ENCODE peak calls at places on chromosomes 5 and 9, in eight cellular contexts. E is non-pigmented ciliary epithelial cell; J is stimulated activated CD4-positive, alpha-beta T cell treated with anti-CD3 and anti-CD28 coated beads, Interleukin-15, amount 100 ng/mL, for 24 hours; Z is NCI-H345; H is hepatic stellate cell; C is H1; F is Calu3; U is mucosa of descending colon. V is an unnamed sample.
A peak's percentile ranks its signal among the peaks of the same experiment; 100 is the strongest.

GRCh38 chr5:167786871-167787568 is 504.4 kb upstream of the WWC1 start:
- DNase-seq in E (no peak), J (no peak), Z (no peak), H (no peak), C (no peak), F (no peak), U (no peak), V (no peak)

GRCh38 chr9:20562051-20562450 is 60.2 kb downstream of the MLLT3 start:
- DNase-seq in E (no peak), J (no peak), Z (no peak), H (no peak), C (no peak), F (no peak), U (no peak), V (no peak)

GRCh38 chr9:136016882-136017812 is 56.0 kb upstream of the UBAC1 start:
- DNase-seq in E (no peak), J (no peak), Z (peak; percentile 6), H (no peak), C (peak; percentile 44), F (no peak), U (no peak), V (no peak)

GRCh38 chr9:135951889-135952663 is 9.1 kb downstream of the UBAC1 start:
- DNase-seq in E (peak; percentile 49), J (no peak), Z (peak; percentile 74), H (no peak), C (no peak), F (no peak), U (no peak), V (no peak)

GRCh38 chr5:59042683-59043082 is 459.8 kb downstream of the RAB3C start:
- DNase-seq in E (no peak), J (peak; percentile 26), Z (no peak), H (no peak), C (no peak), F (no peak), U (no peak), V (no peak)

GRCh38 chr5:170554566-170555267 is 50.9 kb downstream of the KCNIP1 start:
- DNase-seq in E (no peak), J (no peak), Z (no peak), H (no peak), C (no peak), F (no peak), U (peak; percentile 22), V (no peak)

GRCh38 chr5:344668-345067 is 23.2 kb downstream of the AHRR start:
- DNase-seq in E (no peak), J (no peak), Z (no peak), H (no peak), C (no peak), F (no peak), U (no peak), V (no peak)

GRCh38 chr9:125332527-125332926 is 70.9 kb downstream of the GAPVD1 start:
- DNase-seq in E (no peak), J (peak; percentile 57), Z (no peak), H (no peak), C (no peak), F (no peak), U (no peak), V (no peak)

GRCh38 chr9:77997611-77998349 is 33.8 kb downstream of the GNAQ start:
- DNase-seq in E (no peak), J (no peak), Z (no peak), H (no peak), C (no peak), F (no peak), U (no peak), V (no peak)

GRCh38 chr5:137315534-137316345 is 183.4 kb downstream of the SPOCK1 start:
- DNase-seq in E (no peak), J (no peak), Z (no peak), H (no peak), C (no peak), F (no peak), U (no peak), V (no peak)

GRCh38 chr9:127945338-127945737 is 7.7 kb upstream of the DPM2 start:
- DNase-seq in E (no peak), J (no peak), Z (no peak), H (no peak), C (no peak), F (no peak), U (no peak), V (no peak)

GRCh38 chr5:151037561-151038291 is 17.3 kb downstream of the GPX3 start:
- DNase-seq in E (no peak), J (no peak), Z (no peak), H (peak; percentile 87), C (no peak), F (no peak), U (peak; percentile 26), V (no peak)

GRCh38 chr9:116112236-116112635 is 41.4 kb upstream of the PAPPA start:
- DNase-seq in E (no peak), J (no peak), Z (no peak), H (no peak), C (no peak), F (no peak), U (no peak), V (no peak)

GRCh38 chr9:89592963-89593775 is 11.6 kb upstream of the GADD45G start:
- DNase-seq in E (no peak), J (no peak), Z (no peak), H (peak; percentile 31), C (peak; percentile 73), F (peak; percentile 34), U (no peak), V (no peak)

GRCh38 chr5:148932355-148932935 is 106.0 kb downstream of the ADRB2 start:
- DNase-seq in E (no peak), J (no peak), Z (no peak), H (no peak), C (peak; percentile 2), F (no peak), U (peak; percentile 20), V (no peak)

GRCh38 chr5:172005708-172006377 is 595 bp downstream of the FBXW11 start:
- DNase-seq in E (no peak), J (peak; percentile 41), Z (peak; percentile 16), H (peak; percentile 26), C (peak; percentile 65), F (peak; percentile 44), U (peak; percentile 53), V (no peak)

GRCh38 chr5:3309538-3309937 is 286.1 kb upstream of the IRX1 start:
- DNase-seq in E (no peak), J (no peak), Z (no peak), H (no peak), C (no peak), F (no peak), U (no peak), V (no peak)

GRCh38 chr9:124054671-124055212 is 43.2 kb downstream of the LHX2 start:
- DNase-seq in E (peak; percentile 92), J (peak; percentile 68), Z (no peak), H (peak; percentile 68), C (no peak), F (peak; percentile 40), U (no peak), V (no peak)

GRCh38 chr5:173001229-173001841 is 17.8 kb downstream of the ATP6V0E1 start:
- DNase-seq in E (no peak), J (peak; percentile 26), Z (no peak), H (no peak), C (no peak), F (no peak), U (no peak), V (no peak)

GRCh38 chr9:88462191-88462590 is 72.8 kb upstream of the NXNL2 start:
- DNase-seq in E (peak; percentile 72), J (no peak), Z (no peak), H (no peak), C (no peak), F (no peak), U (no peak), V (no peak)

GRCh38 chr9:129352157-129352870 is 174.3 kb upstream of the IER5L start:
- DNase-seq in E (no peak), J (peak; percentile 30), Z (no peak), H (no peak), C (peak; percentile 93), F (no peak), U (peak; percentile 38), V (no peak)

GRCh38 chr9:882416-882931 is 41.0 kb downstream of the DMRT1 start:
- DNase-seq in E (no peak), J (no peak), Z (no peak), H (no peak), C (no peak), F (no peak), U (no peak), V (no peak)

GRCh38 chr9:136609838-136610311 is 52.8 kb upstream of the EGFL7 start:
- DNase-seq in E (no peak), J (no peak), Z (peak; percentile 47), H (no peak), C (no peak), F (no peak), U (no peak), V (no peak)

GRCh38 chr5:36378551-36378950 is 76.8 kb upstream of the RANBP3L start:
- DNase-seq in E (no peak), J (no peak), Z (no peak), H (no peak), C (no peak), F (no peak), U (no peak), V (no peak)

GRCh38 chr5:68746220-68747076 is 347.4 kb upstream of the SLC30A5 start:
- DNase-seq in E (no peak), J (no peak), Z (no peak), H (no peak), C (no peak), F (no peak), U (no peak), V (no peak)

GRCh38 chr9:127679506-127679905 is 27.3 kb upstream of the CFAP157 start:
- DNase-seq in E (no peak), J (no peak), Z (no peak), H (no peak), C (no peak), F (no peak), U (no peak), V (no peak)

GRCh38 chr5:176870110-176870591 is 29.0 kb downstream of the HK3 start:
- DNase-seq in E (no peak), J (no peak), Z (no peak), H (peak; percentile 91), C (peak; percentile 84), F (peak; percentile 41), U (peak; percentile 31), V (no peak)

GRCh38 chr9:80968611-80969010 is 720.7 kb downstream of the TLE1 start:
- DNase-seq in E (peak; percentile 77), J (no peak), Z (no peak), H (peak; percentile 63), C (no peak), F (no peak), U (no peak), V (no peak)

GRCh38 chr5:167973126-167973525 is 318.3 kb upstream of the WWC1 start:
- DNase-seq in E (no peak), J (no peak), Z (no peak), H (no peak), C (no peak), F (no peak), U (no peak), V (no peak)

GRCh38 chr5:173341911-173342535 is 13.8 kb upstream of the STC2 start:
- DNase-seq in E (no peak), J (no peak), Z (no peak), H (no peak), C (no peak), F (no peak), U (no peak), V (no peak)

GRCh38 chr5:54895816-54896341 is 89.5 kb downstream of the ESM1 start:
- DNase-seq in E (no peak), J (no peak), Z (peak; percentile 26), H (peak; percentile 49), C (no peak), F (peak; percentile 34), U (peak; percentile 34), V (no peak)

GRCh38 chr5:131195696-131196095 is 25.0 kb downstream of the LYRM7 start:
- DNase-seq in E (no peak), J (no peak), Z (no peak), H (no peak), C (no peak), F (no peak), U (no peak), V (no peak)

GRCh38 chr5:107801061-107801460 is 130.3 kb upstream of the EFNA5 start:
- DNase-seq in E (no peak), J (no peak), Z (no peak), H (no peak), C (no peak), F (no peak), U (no peak), V (no peak)

GRCh38 chr9:113428062-113428600 is 17.6 kb downstream of the C9orf43 start:
- DNase-seq in E (no peak), J (no peak), Z (no peak), H (no peak), C (no peak), F (no peak), U (no peak), V (no peak)

V was measured in thoracic aorta.